ENCODE peak calls at places on chromosomes 11 and 22, in eight cellular contexts. Z is HCT116, A is transverse colon, M is PC-3, R is pancreas, V is RWPE2, F is H1, P is aorta. J is an unnamed sample.

GRCh38 chr22:33888821-33889220 is 31.5 kb downstream of the LARGE1 start:
- DNase-seq in R (no peak), F (no peak), Z (no peak), P (no peak), V (no peak), A (no peak), M (no peak), J (no peak)

GRCh38 chr11:79052539-79052938 is 388.3 kb downstream of the TENM4 start:
- DNase-seq in P (no peak), V (no peak), A (no peak), M (peak), R (no peak), F (no peak), Z (no peak), J (no peak)

GRCh38 chr11:35964846-35965245 is 21.0 kb downstream of the LDLRAD3 start:
- DNase-seq in F (no peak), Z (no peak), M (no peak), P (no peak), R (no peak), V (no peak), A (no peak), J (no peak)

GRCh38 chr11:17772704-17773600 is 38.4 kb downstream of the KCNC1 start:
- DNase-seq in A (no peak), R (peak), V (peak), P (no peak), Z (no peak), F (no peak), M (no peak), J (no peak)

GRCh38 chr22:45949921-45950320 is 27.0 kb downstream of the WNT7B start:
- DNase-seq in P (no peak), A (no peak), Z (no peak), F (no peak), V (no peak), M (no peak), R (no peak), J (no peak)

GRCh38 chr11:71200761-71201160 is 51.6 kb downstream of the SHANK2 start:
- DNase-seq in R (no peak), M (no peak), Z (no peak), V (no peak), F (no peak), A (no peak), P (no peak), J (no peak)

GRCh38 chr11:33970984-33971466 is 79.1 kb upstream of the LMO2 start:
- DNase-seq in V (no peak), M (peak), A (peak), R (no peak), F (no peak), P (peak), Z (peak), J (peak)

GRCh38 chr11:818396-819128 is at the start of gene PNPLA2:
- DNase-seq in R (peak), Z (no peak), P (no peak), A (peak), V (no peak), F (no peak), M (peak), J (no peak)

GRCh38 chr11:1233351-1234053 is 10.6 kb downstream of the MUC5B start:
- DNase-seq in F (no peak), P (peak), A (peak), V (no peak), M (peak), Z (no peak), R (peak), J (no peak)

GRCh38 chr11:66268953-66269906 is 791 bp downstream of the RAB1B start:
- DNase-seq in F (no peak), A (no peak), Z (no peak), R (peak), P (no peak), M (peak), V (peak), J (no peak)

GRCh38 chr22:31277741-31278642 is 14.3 kb downstream of the PIK3IP1 start:
- DNase-seq in M (no peak), F (no peak), Z (no peak), R (no peak), A (no peak), P (no peak), V (no peak), J (no peak)

GRCh38 chr22:46577361-46578249 is 40.2 kb upstream of the CELSR1 start:
- DNase-seq in Z (no peak), M (no peak), F (no peak), V (peak), A (peak), R (peak), P (peak), J (no peak)

GRCh38 chr11:12260731-12261521 is 116.4 kb upstream of the PARVA start:
- DNase-seq in V (no peak), M (no peak), A (no peak), Z (no peak), R (no peak), F (no peak), P (peak), J (no peak)

GRCh38 chr11:1562469-1563148 is 9.5 kb downstream of the DUSP8 start:
- DNase-seq in M (no peak), F (no peak), R (no peak), Z (no peak), V (no peak), P (no peak), A (no peak), J (no peak)

GRCh38 chr22:28820885-28821284 is 20.5 kb upstream of the XBP1 start:
- DNase-seq in A (no peak), F (no peak), P (no peak), V (no peak), M (no peak), R (no peak), Z (no peak), J (no peak)

GRCh38 chr11:117171648-117172051 is 6.9 kb upstream of the SIDT2 start:
- DNase-seq in P (no peak), Z (no peak), F (no peak), A (no peak), M (no peak), V (no peak), R (no peak), J (no peak)

GRCh38 chr11:73187854-73188253 is 30.2 kb upstream of the P2RY2 start:
- DNase-seq in Z (no peak), F (no peak), P (no peak), V (no peak), M (no peak), R (no peak), A (no peak), J (no peak)
- H3K27ac ChIP-seq in Z (no peak), F (no peak), P (no peak), V (peak), M (no peak), R (no peak), A (no peak), J (peak)

GRCh38 chr11:77542296-77542695 is 47.5 kb upstream of the AQP11 start:
- DNase-seq in P (no peak), A (no peak), R (no peak), Z (no peak), V (no peak), F (no peak), M (peak), J (no peak)

GRCh38 chr11:77547047-77547836 is 42.5 kb upstream of the AQP11 start:
- DNase-seq in A (no peak), R (no peak), Z (no peak), P (no peak), F (no peak), M (no peak), V (no peak), J (no peak)

GRCh38 chr11:77548552-77549439 is 41.0 kb upstream of the AQP11 start:
- DNase-seq in R (no peak), V (no peak), M (no peak), Z (no peak), F (no peak), A (no peak), P (no peak), J (no peak)

DNA sequence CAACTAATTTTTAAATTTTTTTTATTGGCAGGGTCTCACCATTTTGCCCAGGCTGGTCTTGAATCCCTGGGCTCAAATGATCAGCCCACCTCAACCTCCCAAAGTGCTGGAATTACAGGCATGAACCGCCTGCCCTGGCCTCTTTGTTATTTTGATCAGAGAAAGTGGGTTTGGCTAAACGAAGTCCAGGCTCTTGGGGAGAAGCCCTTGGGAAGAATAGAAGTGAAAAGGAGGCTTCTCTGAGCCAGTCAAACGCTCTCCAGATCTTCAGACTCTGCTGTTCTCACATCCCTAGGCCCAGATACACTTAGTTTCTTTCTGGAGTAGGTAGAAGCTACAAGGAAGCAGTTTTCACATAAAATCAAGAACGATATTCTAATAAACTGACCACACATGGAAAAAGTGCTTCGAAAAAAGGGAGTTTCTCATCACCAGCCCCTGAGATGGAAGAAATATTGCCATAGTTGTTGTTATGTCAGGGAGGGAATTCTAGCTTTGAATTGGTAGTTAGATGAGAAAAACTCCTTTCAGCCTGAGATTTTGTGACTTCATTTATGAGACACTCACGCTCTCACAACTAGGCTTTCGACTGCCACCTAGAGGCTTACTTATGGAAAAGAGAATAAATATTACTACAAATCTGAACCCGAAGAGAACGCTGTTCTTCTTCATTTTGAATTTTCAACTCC is 41.7 kb upstream of the AQP11 start:
- DNase-seq in R (no peak), M (peak), F (peak), A (peak), P (no peak), V (no peak), Z (peak), J (peak)
- H3K27ac ChIP-seq in R (no peak), M (no peak), F (peak), A (no peak), P (no peak), V (no peak), Z (no peak), J (no peak)

DNA sequence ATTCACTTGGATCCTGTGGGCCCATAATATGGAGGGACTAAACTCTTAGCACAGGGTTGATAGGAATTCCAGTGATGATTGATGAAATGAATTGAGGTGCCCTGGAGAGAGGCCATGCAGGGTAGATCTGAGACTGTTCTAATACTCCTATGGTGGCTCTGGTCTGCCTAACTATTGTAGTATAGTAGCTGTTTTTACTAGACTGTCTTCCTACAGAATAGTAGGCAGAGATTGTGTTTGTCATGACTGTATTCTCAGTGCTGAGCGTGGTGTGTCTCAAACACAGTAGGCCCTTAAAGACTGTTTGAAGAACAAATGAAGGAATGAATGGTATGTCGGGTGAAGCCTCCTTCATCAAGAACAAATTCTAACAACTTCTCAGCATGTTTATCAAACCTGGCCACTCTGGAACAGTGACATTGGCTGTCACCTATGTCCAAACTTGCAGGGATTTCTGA is 107.0 kb upstream of the SESN3 start:
- DNase-seq in P (no peak), F (no peak), M (no peak), Z (no peak), V (no peak), R (no peak), A (no peak), J (no peak)
- H3K27ac ChIP-seq in P (peak), F (peak), M (no peak), Z (no peak), V (peak), R (no peak), A (peak), J (peak)

GRCh38 chr22:20885017-20885556 is 26.3 kb downstream of the SNAP29 start:
- DNase-seq in R (no peak), A (no peak), F (no peak), P (no peak), M (no peak), Z (no peak), V (no peak), J (no peak)
- H3K27ac ChIP-seq in R (no peak), A (peak), F (no peak), P (no peak), M (no peak), Z (peak), V (no peak), J (peak)

GRCh38 chr11:68261006-68261405 is 10.8 kb downstream of the C11orf24 start:
- DNase-seq in R (no peak), P (no peak), A (no peak), V (no peak), Z (no peak), F (no peak), M (no peak), J (no peak)
- H3K27ac ChIP-seq in R (no peak), P (no peak), A (no peak), V (no peak), Z (no peak), F (no peak), M (no peak), J (no peak)

J was measured in epithelial cell of prostate.